ENCODE peak calls at places on chromosomes 2 and 18, in four cellular contexts. N is mesendoderm, G is IMR-90, T is H9. O is an unnamed sample.

GRCh38 chr2:63581266-63581961 is 6.9 kb downstream of the WDPCP start:
- DNase-seq in N (no peak), G (peak), T (no peak), O (no peak)

GRCh38 chr2:48448274-48449061 is 81.5 kb upstream of the STON1 start:
- DNase-seq in N (no peak), G (peak), T (no peak), O (no peak)

GRCh38 chr2:84486436-84487115 is 27.5 kb upstream of the SUCLG1 start:
- DNase-seq in N (no peak), G (peak), T (no peak), O (no peak)

GRCh38 chr2:84483320-84483719 is 24.2 kb upstream of the SUCLG1 start:
- DNase-seq in N (no peak), G (no peak), T (no peak), O (no peak)

GRCh38 chr2:160141944-160142343 is 58.1 kb downstream of the ITGB6 start:
- DNase-seq in N (no peak), G (peak), T (no peak), O (no peak)

GRCh38 chr18:4106407-4107033 is 348.6 kb downstream of the DLGAP1 start:
- DNase-seq in N (peak), G (peak), T (peak), O (no peak)

GRCh38 chr2:65744801-65745200 is 312.4 kb upstream of the SPRED2 start:
- DNase-seq in N (no peak), G (no peak), T (no peak), O (no peak)

GRCh38 chr2:149187061-149187460 is 143.3 kb upstream of the LYPD6 start:
- DNase-seq in N (no peak), G (no peak), T (no peak), O (no peak)

DNA sequence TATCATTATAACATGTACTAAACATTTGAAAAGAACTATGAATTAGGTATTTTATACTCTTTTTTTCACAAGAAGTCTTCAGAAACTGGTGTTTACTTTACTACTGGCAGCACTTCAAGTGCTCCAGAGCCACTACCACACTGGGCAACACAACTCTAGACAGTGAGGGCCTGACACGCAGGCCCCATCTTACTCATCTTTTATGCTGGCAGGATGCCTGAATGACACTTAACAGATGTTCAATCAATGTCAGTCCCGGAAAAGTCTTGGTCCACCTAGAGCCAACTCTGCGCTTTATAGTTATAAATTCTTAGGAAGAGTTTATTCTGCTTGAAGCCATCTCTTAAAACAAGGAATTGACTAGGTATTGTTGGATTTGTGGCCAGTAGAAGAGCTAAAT is 8.7 kb upstream of the WIPF1 start:
- DNase-seq in N (no peak), G (peak), T (no peak), O (no peak)
- H4K5ac ChIP-seq in N (no peak), G (no peak), T (no peak), O (no peak)

DNA sequence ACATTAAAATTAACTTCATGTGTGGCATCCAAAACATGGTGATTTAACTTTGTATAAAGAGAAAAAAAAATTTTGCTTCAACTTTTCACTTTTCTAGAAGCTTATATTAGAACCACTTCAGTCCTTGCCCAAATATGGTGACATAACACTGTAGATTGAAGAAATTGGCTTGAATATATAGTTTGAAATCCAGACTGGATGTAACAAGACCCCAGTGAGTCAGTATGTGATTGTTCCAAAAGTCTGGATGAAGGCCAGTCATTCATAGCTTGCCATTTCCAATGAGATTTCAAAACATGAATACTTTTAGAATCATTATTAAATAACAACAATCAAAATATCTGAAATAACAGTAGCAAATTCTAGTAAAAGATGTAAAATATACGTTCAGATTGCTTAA is 104.8 kb upstream of the FN1 start:
- DNase-seq in N (no peak), G (peak), T (no peak), O (no peak)
- H3K27ac ChIP-seq in N (no peak), G (peak), T (no peak), O (no peak)

GRCh38 chr2:234304945-234305344 is 191.9 kb downstream of the ARL4C start:
- DNase-seq in N (peak), G (peak), T (peak), O (no peak)
- H2BK5ac ChIP-seq in N (no peak), G (no peak), T (no peak), O (no peak)

DNA sequence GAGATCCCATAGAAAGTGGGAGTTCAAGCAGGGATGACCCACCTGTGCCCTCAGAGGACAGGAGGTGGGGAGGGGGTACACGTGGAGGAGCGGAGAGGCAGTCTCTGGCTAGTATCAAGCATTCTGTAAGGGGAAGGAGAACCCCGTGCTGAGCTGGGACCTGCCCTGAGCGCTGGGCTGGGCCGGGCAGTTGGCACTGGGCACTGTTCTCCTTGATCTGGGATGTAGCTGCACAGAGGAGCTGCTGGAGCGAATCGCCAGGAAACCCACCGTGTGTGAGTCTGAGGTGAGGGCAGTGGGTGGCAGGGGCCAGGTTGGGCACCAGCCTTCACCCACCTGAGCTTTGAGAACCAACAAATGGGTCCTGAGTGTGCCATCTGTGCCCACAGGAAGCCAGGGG is 19.8 kb upstream of the GMPPA start:
- DNase-seq in N (no peak), G (no peak), T (no peak), O (no peak)
- H4K5ac ChIP-seq in N (no peak), G (no peak), T (no peak), O (no peak)

GRCh38 chr2:102748107-102748506 is 13.7 kb upstream of the TMEM182 start:
- DNase-seq in N (no peak), G (no peak), T (no peak), O (no peak)
- H3K27ac ChIP-seq in N (no peak), G (no peak), T (no peak), O (no peak)

GRCh38 chr2:237290249-237290648 is 123.7 kb downstream of the COL6A3 start:
- DNase-seq in N (no peak), G (peak), T (no peak), O (no peak)
- H2BK5ac ChIP-seq in N (no peak), G (peak), T (no peak), O (no peak)

GRCh38 chr18:54125429-54125828 is 99.0 kb downstream of the MBD2 start:
- DNase-seq in N (no peak), G (no peak), T (no peak), O (no peak)
- H4K5ac ChIP-seq in N (no peak), G (no peak), T (no peak), O (no peak)

DNA sequence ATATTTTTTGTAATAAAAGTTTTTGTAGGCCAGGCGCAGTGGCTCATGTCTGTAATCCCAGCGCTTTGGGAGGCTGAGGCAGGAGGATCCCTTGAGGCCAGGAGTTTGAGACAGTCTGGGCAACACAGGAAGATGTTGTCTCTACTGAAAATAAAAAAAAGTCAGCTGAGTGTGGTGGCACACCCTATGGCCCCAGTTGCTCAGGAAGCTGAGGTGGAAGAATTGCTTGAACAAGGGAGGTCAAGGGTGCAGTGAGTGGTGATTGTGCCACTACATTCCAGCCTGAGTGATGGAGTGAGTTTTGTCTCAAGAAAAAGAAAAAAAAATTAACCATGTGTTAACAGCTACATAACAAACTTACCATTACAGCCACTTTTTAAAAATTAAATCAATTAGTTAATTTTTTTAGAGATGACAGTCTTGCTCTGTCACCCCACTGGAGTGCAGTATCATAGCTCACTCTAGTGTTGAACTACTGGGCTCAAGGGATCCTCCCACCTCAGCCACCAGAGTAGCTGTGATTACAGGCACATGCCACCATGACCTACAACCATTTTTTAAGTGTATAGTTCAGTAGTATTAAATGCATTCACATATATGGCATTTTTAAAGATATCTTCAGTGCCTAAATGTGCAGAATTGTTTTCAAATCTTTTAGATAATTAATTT is 67.2 kb upstream of the ACYP2 start:
- DNase-seq in N (no peak), G (no peak), T (no peak), O (no peak)
- H3K27ac ChIP-seq in N (no peak), G (no peak), T (no peak), O (no peak)

GRCh38 chr18:58788971-58789797 is 75.5 kb upstream of the ZNF532 start:
- DNase-seq in N (peak), G (peak), T (peak), O (no peak)
- H2BK5ac ChIP-seq in N (no peak), G (peak), T (no peak), O (peak)

O was measured in H1.